ENCODE peak calls at places on chromosomes 6 and 20, in four cellular contexts. D is activated T-cell treated with anti-CD3 and anti-CD28 coated beads, Interleukin-2, amount 50 U/mL, for 1 hour; H is lower lobe of right lung; W is T-cell. Y is an unnamed sample.

GRCh38 chr20:32018269-32019155 is 8.3 kb downstream of the CCM2L start:
- DNase-seq in D (peak), H (peak), W (no peak), Y (no peak)

GRCh38 chr6:155708100-155708499 is 252.5 kb upstream of the NOX3 start:
- DNase-seq in D (no peak), H (no peak), W (no peak), Y (no peak)

GRCh38 chr6:36368921-36369880 is 18.3 kb downstream of the ETV7 start:
- DNase-seq in D (no peak), H (peak), W (no peak), Y (peak)

GRCh38 chr6:150263765-150264415 is 104.9 kb upstream of the IYD start:
- DNase-seq in D (no peak), H (peak), W (peak), Y (no peak)

GRCh38 chr6:163148781-163149534 is 265.6 kb upstream of the QKI start:
- DNase-seq in D (no peak), H (no peak), W (no peak), Y (no peak)

GRCh38 chr6:140636698-140637402 is 1262.4 kb upstream of the CITED2 start:
- DNase-seq in D (no peak), H (no peak), W (no peak), Y (no peak)

GRCh38 chr20:36604952-36605308 is 649 bp upstream of the RAB5IF start:
- DNase-seq in D (no peak), H (peak), W (peak), Y (no peak)

GRCh38 chr20:4289875-4290274 is 274.5 kb upstream of the RNF24 start:
- DNase-seq in D (no peak), H (no peak), W (no peak), Y (peak)

GRCh38 chr6:137745321-137745720 is 121.7 kb upstream of the TNFAIP3 start:
- DNase-seq in D (no peak), H (no peak), W (no peak), Y (no peak)